ENCODE peak calls at places on chromosomes 2 and 18, in six cellular contexts. O is CD8-positive, alpha-beta T cell; B is bronchial epithelial cell; C is 8988T; Y is NCI-H1048; P is activated CD4-positive, alpha-beta memory T cell treated with anti-CD3 and anti-CD28 coated beads, Interleukin-2, amount 10 ng/mL, durations not matched to agents 7 days and 5 days. T is an unnamed sample.

GRCh38 chr2:68824831-68825230 is 46.4 kb downstream of the BMP10 start:
- DNase-seq in O (no peak), B (peak), C (peak), Y (no peak), P (no peak), T (no peak)

GRCh38 chr18:79421275-79421857 is 25.6 kb downstream of the NFATC1 start:
- DNase-seq in O (no peak), B (no peak), C (no peak), Y (no peak), P (no peak), T (no peak)

GRCh38 chr2:217086038-217086522 is 226.2 kb upstream of the TNP1 start:
- DNase-seq in O (no peak), B (peak), C (no peak), Y (no peak), P (no peak), T (no peak)

GRCh38 chr2:145066795-145067194 is 546.9 kb upstream of the ZEB2 start:
- DNase-seq in O (no peak), B (no peak), C (no peak), Y (no peak), P (no peak), T (no peak)

GRCh38 chr2:233354971-233355574 is 779 bp downstream of the DGKD start:
- DNase-seq in O (peak), B (no peak), C (peak), Y (no peak), P (no peak), T (no peak)

GRCh38 chr2:218228366-218229092 is 11.5 kb downstream of the ARPC2 start:
- DNase-seq in O (no peak), B (peak), C (no peak), Y (no peak), P (no peak), T (no peak)

GRCh38 chr2:58700621-58701020 is 459.5 kb upstream of the FANCL start:
- DNase-seq in O (no peak), B (peak), C (no peak), Y (no peak), P (no peak), T (no peak)

GRCh38 chr2:74032909-74033261 is 48.2 kb downstream of the TET3 start:
- DNase-seq in O (no peak), B (no peak), C (no peak), Y (no peak), P (no peak), T (no peak)

GRCh38 chr2:2935445-2936149 is 442.0 kb downstream of the EIPR1 start:
- DNase-seq in O (no peak), B (no peak), C (no peak), Y (no peak), P (no peak), T (no peak)

GRCh38 chr18:27428716-27429475 is 243.8 kb upstream of the CHST9 start:
- DNase-seq in O (no peak), B (no peak), C (no peak), Y (no peak), P (no peak), T (no peak)

GRCh38 chr2:178632729-178633128 is 152.5 kb downstream of the PLEKHA3 start:
- DNase-seq in O (no peak), B (no peak), C (no peak), Y (no peak), P (no peak), T (no peak)

GRCh38 chr2:232707076-232707475 is 9.9 kb downstream of the GIGYF2 start:
- DNase-seq in O (no peak), B (no peak), C (no peak), Y (no peak), P (no peak), T (no peak)

GRCh38 chr2:1995584-1995983 is 251.3 kb upstream of the PXDN start:
- DNase-seq in O (no peak), B (no peak), C (no peak), Y (no peak), P (no peak), T (no peak)

GRCh38 chr2:120828832-120829632 is 93.4 kb downstream of the GLI2 start:
- DNase-seq in O (no peak), B (no peak), C (no peak), Y (no peak), P (no peak), T (no peak)

GRCh38 chr2:46988230-46988629 is 72.6 kb upstream of the MCFD2 start:
- DNase-seq in O (no peak), B (no peak), C (no peak), Y (no peak), P (no peak), T (no peak)

GRCh38 chr18:4455113-4455811 is at the start of gene DLGAP1:
- DNase-seq in O (no peak), B (peak), C (peak), Y (no peak), P (no peak), T (no peak)

GRCh38 chr18:70279470-70279869 is 9.4 kb upstream of the SOCS6 start:
- DNase-seq in O (no peak), B (no peak), C (no peak), Y (no peak), P (no peak), T (no peak)

GRCh38 chr2:239263937-239264837 is 136.6 kb downstream of the HDAC4 start:
- DNase-seq in O (no peak), B (no peak), C (no peak), Y (no peak), P (peak), T (no peak)

GRCh38 chr18:22563098-22563707 is 145.5 kb upstream of the CTAGE1 start:
- DNase-seq in O (no peak), B (peak), C (peak), Y (peak), P (no peak), T (peak)

GRCh38 chr2:205925373-205926337 is 160.3 kb downstream of the INO80D start:
- DNase-seq in O (peak), B (peak), C (peak), Y (no peak), P (peak), T (peak)